ENCODE peak calls at places on chromosomes 11 and 22, in nine cellular contexts. B is stimulated activated CD8-positive, alpha-beta memory T cell treated with anti-CD3 and anti-CD28 coated beads, Interleukin-4, amount 100 ng/mL, for 4 hours; G is stimulated activated CD4-positive, alpha-beta T cell treated with anti-CD3 and anti-CD28 coated beads, TNF-alpha, amount 100 ng/mL, for 48 hours; Q is non-pigmented ciliary epithelial cell; W is activated T-helper 1 cell treated with anti-CD3 and anti-CD28 coated beads, Interleukin-12 subunit alpha, Interleukin-12 subunit beta, Interleukin-2, Interleukin-4 antibody, amounts not matched to agents 30 ng/mL and 10 ng/mL and 1 ng/mL, durations not matched to agents 14 hours and 24 hours and 36 hours; O is body of pancreas; E is naive thymus-derived CD4-positive, alpha-beta T cell; S is CD4-positive, alpha-beta memory T cell; I is uterus. U is an unnamed sample.

GRCh38 chr22:38774496-38775166 is 18.8 kb upstream of the SUN2 start:
- DNase-seq in B (no peak), E (no peak), I (no peak), S (no peak), O (no peak), Q (no peak), W (no peak), G (no peak), U (no peak)

GRCh38 chr11:36311926-36312592 is 16.0 kb downstream of the PRR5L start:
- DNase-seq in O (no peak), W (no peak), E (no peak), Q (no peak), I (no peak), B (no peak), S (no peak), G (no peak), U (no peak)

GRCh38 chr11:14413307-14414072 is 54.5 kb upstream of the RRAS2 start:
- DNase-seq in O (peak), G (no peak), S (no peak), I (peak), E (no peak), W (no peak), Q (no peak), B (no peak), U (no peak)

GRCh38 chr22:49201046-49201970 is 626.4 kb downstream of the BRD1 start:
- DNase-seq in O (no peak), I (peak), E (peak), G (no peak), W (no peak), S (no peak), Q (no peak), B (no peak), U (no peak)

GRCh38 chr11:130522284-130522961 is 74.0 kb downstream of the ADAMTS15 start:
- DNase-seq in W (no peak), I (peak), B (no peak), O (peak), Q (peak), G (no peak), S (no peak), E (no peak), U (no peak)

GRCh38 chr22:25084405-25085107 is 115.1 kb upstream of the CRYBB3 start:
- DNase-seq in E (no peak), Q (no peak), G (no peak), I (no peak), B (no peak), W (no peak), S (no peak), O (no peak), U (no peak)

GRCh38 chr11:64842851-64843841 is 1.3 kb downstream of the CDC42BPG start:
- DNase-seq in I (no peak), O (peak), Q (no peak), G (no peak), B (no peak), W (no peak), S (no peak), E (no peak), U (no peak)

GRCh38 chr11:126437731-126438130 is 82.2 kb downstream of the ST3GAL4 start:
- DNase-seq in Q (no peak), E (no peak), I (no peak), B (no peak), G (no peak), O (no peak), W (no peak), S (no peak), U (no peak)

GRCh38 chr11:47980093-47980906 is at the start of gene PTPRJ:
- DNase-seq in B (peak), Q (no peak), E (peak), W (peak), O (peak), S (peak), I (peak), G (peak), U (no peak)

GRCh38 chr11:23586188-23586587 is 725.9 kb upstream of the CCDC179 start:
- DNase-seq in G (no peak), E (no peak), S (no peak), W (no peak), Q (no peak), O (no peak), B (no peak), I (no peak), U (no peak)

GRCh38 chr22:38830845-38831108 is 13.1 kb downstream of the NPTXR start:
- DNase-seq in E (no peak), W (no peak), G (no peak), O (no peak), S (no peak), B (no peak), I (no peak), Q (no peak), U (no peak)